ENCODE peak calls at places on chromosome 1, in eight cellular contexts. T is Calu3; V is fibroblast of mammary gland; Z is AG10803; X is adrenal gland; G is IMR-90; E is right lobe of liver; F is CD8-positive, alpha-beta T cell. S is an unnamed sample.

GRCh38 chr1:62452951-62453350 is 16.1 kb downstream of the USP1 start:
- DNase-seq in G (peak), E (no peak), T (no peak), Z (no peak), X (no peak), F (no peak), V (peak), S (no peak)

GRCh38 chr1:16248007-16248436 is 11.0 kb upstream of the CPLANE2 start:
- DNase-seq in G (no peak), V (no peak), Z (no peak), F (no peak), E (no peak), X (no peak), T (no peak), S (no peak)

GRCh38 chr1:11158720-11159321 is 30.3 kb upstream of the ANGPTL7 start:
- DNase-seq in T (no peak), E (no peak), F (no peak), G (peak), X (no peak), Z (peak), V (peak), S (no peak)

GRCh38 chr1:208291923-208292711 is 47.9 kb upstream of the PLXNA2 start:
- DNase-seq in V (peak), F (no peak), E (no peak), T (no peak), Z (peak), G (no peak), X (no peak), S (no peak)

GRCh38 chr1:198449727-198450433 is 90.6 kb downstream of the ATP6V1G3 start:
- DNase-seq in E (no peak), Z (peak), F (no peak), T (peak), G (peak), V (peak), X (no peak), S (no peak)

GRCh38 chr1:5296135-5296930 is 641.9 kb downstream of the AJAP1 start:
- DNase-seq in E (no peak), G (no peak), X (no peak), Z (no peak), V (no peak), T (no peak), F (no peak), S (no peak)

GRCh38 chr1:15764269-15764764 is 5.7 kb downstream of the FBLIM1 start:
- DNase-seq in F (no peak), E (no peak), X (no peak), G (no peak), Z (no peak), V (no peak), T (no peak), S (no peak)

GRCh38 chr1:27522860-27523665 is 33.1 kb upstream of the WASF2 start:
- DNase-seq in T (no peak), G (no peak), X (peak), F (peak), V (peak), Z (no peak), E (no peak), S (no peak)

GRCh38 chr1:151972533-151973270 is 21.0 kb downstream of the S100A10 start:
- DNase-seq in F (no peak), G (peak), E (no peak), V (peak), Z (peak), X (peak), T (peak), S (no peak)

GRCh38 chr1:245279346-245279745 is 124.6 kb downstream of the KIF26B start:
- DNase-seq in T (no peak), F (no peak), Z (peak), E (no peak), X (no peak), G (no peak), V (no peak), S (no peak)
- TF ChIP-seq CTCF in T (no peak), F (no peak), Z (no peak), E (no peak), X (no peak), G (no peak), V (no peak), S (no peak)

DNA sequence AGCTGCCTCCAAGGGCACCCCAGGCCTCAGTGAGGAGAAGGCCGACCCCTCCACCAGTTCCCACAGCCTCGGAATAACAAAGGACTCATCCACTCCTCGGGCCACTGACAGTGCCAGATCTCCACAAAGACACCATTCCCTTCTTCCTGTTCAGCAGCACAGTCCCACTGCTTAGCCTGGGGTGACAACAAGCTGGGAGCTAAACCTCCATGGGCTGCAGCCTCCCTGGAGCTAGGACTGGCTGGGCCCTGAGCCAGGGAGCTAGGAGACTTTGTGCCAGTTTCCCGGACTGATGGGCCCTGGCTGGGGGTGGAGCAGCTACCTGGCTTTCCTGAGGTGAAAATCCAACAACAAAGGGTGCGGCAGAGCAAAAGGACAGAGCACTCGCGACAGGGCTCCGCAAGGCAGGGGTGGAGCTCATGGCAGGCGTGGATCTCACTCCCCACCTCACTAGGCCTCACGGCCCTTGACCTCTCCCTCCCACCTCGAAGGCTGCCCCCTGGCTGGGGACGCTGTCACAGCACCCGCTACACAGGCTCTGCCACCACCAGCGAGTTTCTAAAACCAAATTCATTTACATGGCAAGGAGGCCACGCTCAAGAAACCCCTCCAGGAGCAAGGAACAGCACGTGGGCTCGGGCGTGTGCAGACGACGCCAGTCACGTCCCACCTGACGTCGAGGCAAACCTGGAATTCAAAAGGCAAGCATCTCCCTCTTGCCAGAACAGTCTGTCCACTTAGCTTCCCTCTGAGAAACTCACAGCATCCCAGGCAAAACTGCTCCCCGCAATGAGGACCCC is 13.8 kb downstream of the SLC35E2B start:
- DNase-seq in V (peak), G (no peak), E (peak), Z (no peak), T (peak), F (peak), X (no peak), S (no peak)
- TF ChIP-seq CTCF in V (peak), G (peak), E (peak), Z (peak), T (peak), F (peak), X (no peak), S (peak)

DNA sequence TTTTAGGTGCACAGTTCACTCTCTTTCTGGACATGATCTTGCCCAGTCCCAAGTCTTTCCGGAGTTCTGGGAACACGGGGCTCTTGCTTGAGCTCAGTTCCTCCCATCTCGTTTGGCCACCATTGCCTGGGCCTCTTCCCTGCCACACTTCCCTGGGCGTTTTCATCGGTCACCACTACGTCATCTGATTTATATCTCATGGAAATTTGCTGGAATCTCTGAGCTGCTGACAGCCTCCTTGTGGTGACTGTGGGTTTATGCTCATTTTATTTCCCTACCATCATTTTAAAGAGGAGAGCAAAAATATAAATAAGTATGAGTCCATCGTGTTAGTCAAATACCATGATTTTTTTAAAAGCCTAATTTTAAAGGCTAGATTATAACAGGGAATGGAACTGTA is 449.1 kb upstream of the KAZN start:
- DNase-seq in G (no peak), Z (no peak), F (no peak), E (no peak), X (no peak), T (no peak), V (no peak), S (no peak)
- TF ChIP-seq CTCF in G (no peak), Z (no peak), F (no peak), E (no peak), X (no peak), T (no peak), V (no peak), S (peak)

GRCh38 chr1:54054438-54054749 is 986 bp downstream of the TCEANC2 start:
- DNase-seq in Z (no peak), G (no peak), F (no peak), X (no peak), V (no peak), E (no peak), T (no peak), S (no peak)
- TF ChIP-seq CTCF in Z (no peak), G (no peak), F (no peak), X (no peak), V (no peak), E (no peak), T (no peak), S (no peak)

GRCh38 chr1:214584805-214585766 is 17.9 kb upstream of the CENPF start:
- DNase-seq in T (no peak), Z (peak), G (peak), V (peak), E (no peak), F (no peak), X (no peak), S (no peak)
- TF ChIP-seq CTCF in T (peak), Z (peak), G (peak), V (peak), E (peak), F (peak), X (peak), S (peak)

DNA sequence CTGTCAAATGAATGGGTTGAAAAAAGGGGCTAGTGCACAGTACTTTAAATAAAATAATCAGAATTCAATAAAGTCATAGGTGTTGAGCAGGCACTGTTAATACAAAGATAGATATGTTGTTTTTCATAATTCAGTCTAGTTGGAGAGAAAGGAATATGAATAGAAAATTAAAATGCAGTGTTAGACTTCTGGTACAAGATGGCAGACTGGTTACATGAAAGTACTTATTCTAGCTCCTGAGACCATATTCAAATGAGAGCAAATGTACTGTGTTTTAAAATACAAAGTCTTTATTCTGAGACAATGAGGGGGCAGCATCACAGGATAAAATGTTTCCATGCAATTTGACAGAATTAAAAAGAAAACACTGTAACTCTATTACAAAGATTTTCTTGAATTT is 542.1 kb downstream of the COL11A1 start:
- DNase-seq in F (no peak), X (no peak), T (no peak), Z (no peak), G (no peak), E (no peak), V (no peak), S (no peak)
- TF ChIP-seq CTCF in F (no peak), X (no peak), T (no peak), Z (no peak), G (no peak), E (no peak), V (no peak), S (no peak)

GRCh38 chr1:234093107-234093506 is 188.6 kb downstream of the SLC35F3 start:
- DNase-seq in T (no peak), F (no peak), E (no peak), V (no peak), G (no peak), X (no peak), Z (no peak), S (no peak)

GRCh38 chr1:234093741-234094140 is 189.3 kb downstream of the SLC35F3 start:
- DNase-seq in E (no peak), X (no peak), Z (no peak), F (no peak), V (no peak), T (no peak), G (no peak), S (no peak)

GRCh38 chr1:234090212-234091064 is 186.0 kb downstream of the SLC35F3 start:
- DNase-seq in Z (no peak), E (no peak), F (no peak), T (no peak), X (no peak), G (no peak), V (no peak), S (no peak)

GRCh38 chr1:234091065-234091401 is 186.6 kb downstream of the SLC35F3 start:
- DNase-seq in F (no peak), E (no peak), G (no peak), X (no peak), Z (no peak), V (no peak), T (no peak), S (no peak)

DNA sequence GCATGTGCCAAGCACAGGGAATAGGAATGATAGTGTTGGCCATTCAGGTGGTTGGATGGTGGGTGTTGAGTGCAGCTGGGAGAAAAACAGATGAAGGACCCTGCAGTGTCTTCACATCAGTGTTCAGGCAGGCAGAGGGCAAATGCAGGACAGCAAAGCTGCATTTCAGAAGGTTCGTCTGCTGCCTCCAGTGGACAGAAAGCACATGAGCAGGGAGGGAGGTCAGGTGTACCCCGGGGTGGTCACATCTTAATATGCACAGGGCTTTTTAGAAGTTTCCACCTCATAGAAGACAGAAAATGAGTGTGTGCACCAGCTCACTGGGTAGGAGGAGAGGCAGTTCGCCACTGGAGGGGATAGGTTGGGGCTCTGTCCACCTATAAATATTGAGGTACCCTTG is 184.9 kb downstream of the SLC35F3 start:
- DNase-seq in E (no peak), X (no peak), T (peak), F (no peak), Z (no peak), V (no peak), G (no peak), S (no peak)
- TF ChIP-seq CTCF in E (no peak), X (no peak), T (no peak), F (no peak), Z (no peak), V (no peak), G (no peak), S (peak)

DNA sequence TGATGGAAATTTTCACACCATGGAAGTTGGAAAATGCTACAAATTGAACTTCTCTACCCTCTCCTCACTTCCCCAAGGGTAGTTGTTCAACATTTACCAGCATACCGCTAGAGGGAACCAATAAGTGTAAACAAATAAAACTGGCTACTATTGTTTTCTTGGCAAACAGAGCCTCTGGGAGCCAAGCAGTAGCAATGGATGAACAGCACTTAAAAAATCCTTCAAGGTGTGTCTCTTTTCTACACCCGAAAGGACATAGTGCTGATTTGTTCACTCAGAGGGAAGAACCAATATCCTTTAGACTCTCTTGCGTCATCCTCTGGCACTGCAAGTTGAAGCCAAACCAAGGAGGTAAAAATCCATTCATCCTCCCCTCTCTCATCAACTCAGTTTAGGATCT is 161.5 kb downstream of the TBX15 start:
- DNase-seq in E (no peak), V (no peak), Z (no peak), F (no peak), G (no peak), X (no peak), T (no peak), S (no peak)
- TF ChIP-seq CTCF in E (no peak), V (no peak), Z (no peak), F (no peak), G (no peak), X (no peak), T (no peak), S (peak)

GRCh38 chr1:204529371-204529895 is 13.2 kb downstream of the MDM4 start:
- DNase-seq in E (no peak), G (no peak), X (no peak), V (no peak), Z (no peak), F (no peak), T (no peak), S (no peak)
- TF ChIP-seq CTCF in E (no peak), G (no peak), X (no peak), V (no peak), Z (no peak), F (no peak), T (peak), S (peak)

DNA sequence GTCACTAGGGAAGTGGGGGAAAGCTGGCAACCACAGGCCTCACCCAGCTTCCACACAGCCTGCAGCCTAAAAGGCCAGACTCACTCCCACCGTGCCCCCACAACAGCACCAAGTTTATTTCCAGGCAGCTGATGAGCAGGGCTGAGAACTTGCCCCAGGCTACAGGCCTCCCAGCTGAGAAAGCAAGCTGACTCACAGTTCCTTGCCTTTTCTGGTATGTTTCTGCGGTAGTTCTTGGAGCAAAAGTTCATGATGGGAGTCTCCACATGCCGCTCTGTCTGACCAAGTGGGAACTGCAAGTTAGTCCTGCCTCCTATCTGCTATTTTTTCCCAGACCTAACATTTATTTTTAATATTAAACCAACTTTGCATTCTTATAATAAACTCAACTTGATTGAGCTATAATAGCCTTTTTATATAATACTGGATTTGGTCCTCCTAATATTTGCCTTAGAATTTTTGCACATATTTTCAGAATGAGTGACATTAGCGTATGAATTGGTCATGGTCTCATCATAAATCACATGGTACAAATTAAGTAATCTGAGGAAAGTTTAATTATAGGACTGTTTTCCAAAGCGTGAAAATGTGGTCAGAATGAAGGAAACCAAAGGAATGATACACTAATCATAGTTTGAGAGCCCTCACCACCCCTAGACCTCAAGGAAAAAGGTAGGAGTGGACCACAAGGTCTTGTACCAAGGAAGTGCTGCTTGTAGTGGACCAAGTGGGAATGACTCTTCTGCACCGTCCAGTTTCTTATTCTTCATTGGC is 30.7 kb downstream of the RPAP2 start:
- DNase-seq in X (no peak), F (no peak), E (no peak), T (no peak), V (peak), Z (peak), G (peak), S (no peak)
- TF ChIP-seq CTCF in X (no peak), F (no peak), E (no peak), T (no peak), V (no peak), Z (no peak), G (no peak), S (no peak)

S was measured in progenitor cell of endocrine pancreas.